ENCODE peak calls at places on chromosome 7, in seven cellular contexts. L is K562, D is GM12878, U is GM12891, X is SK-N-SH, W is HepG2, I is H1. P is an unnamed sample.
A peak's percentile ranks its signal among the peaks of the same experiment; 100 is the strongest.

GRCh38 chr7:151520419-151521229 is 929 bp upstream of the RHEB start:
- DNase-seq in W (no peak), U (no peak), X (peak; percentile 76), I (peak; percentile 56), L (no peak), D (no peak), P (no peak)

GRCh38 chr7:128151646-128152045 is 89.4 kb upstream of the LEP start:
- DNase-seq in I (peak; percentile 16), U (no peak), X (no peak), D (no peak), L (no peak), W (no peak), P (no peak)

GRCh38 chr7:20199015-20199737 is 18.0 kb downstream of the MACC1 start:
- DNase-seq in U (no peak), X (peak; percentile 13), D (peak; percentile 94), W (no peak), I (no peak), L (peak; percentile 76), P (no peak)

GRCh38 chr7:43554423-43554822 is 28.5 kb upstream of the STK17A start:
- DNase-seq in L (no peak), W (no peak), U (no peak), I (no peak), D (no peak), X (no peak), P (no peak)

GRCh38 chr7:95553939-95554338 is 42.4 kb downstream of the PDK4 start:
- DNase-seq in X (no peak), U (no peak), I (no peak), L (no peak), D (no peak), W (no peak), P (no peak)

GRCh38 chr7:75984130-75985008 is 10.0 kb downstream of the TMEM120A start:
- DNase-seq in L (no peak), I (no peak), W (no peak), D (no peak), U (no peak), X (peak; percentile 42), P (peak; percentile 20)

GRCh38 chr7:101553771-101554445 is 75.2 kb downstream of the MYL10 start:
- DNase-seq in U (no peak), W (no peak), L (no peak), X (peak; percentile 33), D (no peak), I (no peak), P (no peak)

GRCh38 chr7:98105942-98106544 is 619 bp upstream of the LMTK2 start:
- DNase-seq in D (no peak), X (no peak), U (no peak), I (no peak), W (peak; percentile 35), L (no peak), P (no peak)

GRCh38 chr7:123682690-123683089 is 27.0 kb downstream of the LMOD2 start:
- DNase-seq in W (peak; percentile 52), X (no peak), D (no peak), I (no peak), U (no peak), L (peak; percentile 70), P (no peak)

GRCh38 chr7:5248201-5248885 is 34.4 kb upstream of the SLC29A4 start:
- DNase-seq in X (no peak), I (no peak), L (peak; percentile 54), D (no peak), W (no peak), U (no peak), P (no peak)

GRCh38 chr7:479948-480499 is 39.6 kb downstream of the PDGFA start:
- DNase-seq in W (no peak), I (peak; percentile 52), L (no peak), U (no peak), X (no peak), D (no peak), P (no peak)
- TF ChIP-seq TAF1 in W (no peak), I (no peak), L (no peak), U (no peak), X (no peak), D (no peak), P (no peak)

GRCh38 chr7:3188946-3189345 is 112.1 kb upstream of the SDK1 start:
- DNase-seq in W (no peak), D (no peak), I (no peak), X (no peak), U (no peak), L (no peak), P (no peak)
- TF ChIP-seq TAF1 in W (no peak), D (no peak), I (no peak), X (no peak), U (no peak), L (no peak), P (no peak)

GRCh38 chr7:55066938-55067337 is 48.1 kb downstream of the EGFR start:
- DNase-seq in D (no peak), I (no peak), L (no peak), W (no peak), X (no peak), U (no peak), P (no peak)

GRCh38 chr7:55065079-55065478 is 46.3 kb downstream of the EGFR start:
- DNase-seq in D (peak; percentile 31), I (no peak), U (no peak), X (no peak), W (no peak), L (no peak), P (no peak)

GRCh38 chr7:55063633-55064032 is 44.8 kb downstream of the EGFR start:
- DNase-seq in L (no peak), X (no peak), D (no peak), U (no peak), I (no peak), W (no peak), P (no peak)

GRCh38 chr7:55066479-55066878 is 47.7 kb downstream of the EGFR start:
- DNase-seq in U (no peak), I (no peak), L (no peak), X (no peak), D (no peak), W (peak; percentile 50), P (no peak)

DNA sequence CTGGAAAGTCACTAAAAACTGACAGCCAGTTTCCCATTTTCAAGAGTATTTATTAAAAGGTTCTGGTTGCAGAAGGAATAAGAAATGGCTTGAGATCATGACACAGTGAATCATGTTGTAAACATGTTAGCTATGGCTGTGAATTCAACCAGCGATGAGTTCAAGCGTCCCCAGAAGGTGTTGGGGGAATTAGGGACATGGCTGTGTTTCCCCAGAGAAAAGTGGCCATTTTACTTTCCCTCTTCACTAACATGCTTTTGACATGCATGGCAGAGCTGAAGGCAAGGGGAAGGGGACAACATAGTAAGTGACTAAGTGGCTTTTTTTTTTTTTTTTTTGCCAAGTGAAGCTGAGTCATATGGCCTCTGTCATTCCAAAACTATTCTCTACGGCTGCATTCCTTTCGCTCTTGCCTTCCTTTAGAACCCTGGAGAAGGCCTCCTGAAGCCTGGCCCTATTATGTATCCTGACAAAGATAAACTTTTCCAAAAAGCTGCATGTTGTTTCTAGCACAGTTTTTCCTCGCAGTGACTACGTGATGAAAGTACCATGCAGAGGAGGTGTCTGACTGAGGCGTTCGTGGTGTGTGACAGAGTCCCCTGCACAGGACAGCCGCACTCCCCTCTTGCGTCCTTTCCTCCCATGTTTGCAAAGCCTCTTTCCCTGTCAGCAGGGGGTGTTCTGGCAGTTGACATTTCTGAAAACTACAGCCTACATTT is 46.9 kb downstream of the EGFR start:
- DNase-seq in L (no peak), D (peak; percentile 38), X (no peak), I (no peak), W (peak; percentile 82), U (no peak), P (no peak)
- TF ChIP-seq TAF1 in L (no peak), D (no peak), X (peak; percentile 54), I (no peak), W (no peak), U (no peak), P (no peak)

GRCh38 chr7:54878339-54878738 is 119.3 kb upstream of the SEC61G start:
- DNase-seq in D (no peak), L (no peak), W (no peak), X (no peak), I (no peak), U (no peak), P (no peak)

GRCh38 chr7:54882694-54883093 is 123.7 kb upstream of the SEC61G start:
- DNase-seq in X (no peak), D (no peak), W (no peak), U (no peak), L (no peak), I (no peak), P (no peak)

GRCh38 chr7:54879776-54880175 is 120.8 kb upstream of the SEC61G start:
- DNase-seq in D (no peak), X (no peak), W (no peak), U (no peak), L (no peak), I (no peak), P (no peak)

GRCh38 chr7:54882121-54882520 is 123.1 kb upstream of the SEC61G start:
- DNase-seq in I (no peak), U (no peak), W (no peak), L (no peak), D (no peak), X (no peak), P (no peak)

DNA sequence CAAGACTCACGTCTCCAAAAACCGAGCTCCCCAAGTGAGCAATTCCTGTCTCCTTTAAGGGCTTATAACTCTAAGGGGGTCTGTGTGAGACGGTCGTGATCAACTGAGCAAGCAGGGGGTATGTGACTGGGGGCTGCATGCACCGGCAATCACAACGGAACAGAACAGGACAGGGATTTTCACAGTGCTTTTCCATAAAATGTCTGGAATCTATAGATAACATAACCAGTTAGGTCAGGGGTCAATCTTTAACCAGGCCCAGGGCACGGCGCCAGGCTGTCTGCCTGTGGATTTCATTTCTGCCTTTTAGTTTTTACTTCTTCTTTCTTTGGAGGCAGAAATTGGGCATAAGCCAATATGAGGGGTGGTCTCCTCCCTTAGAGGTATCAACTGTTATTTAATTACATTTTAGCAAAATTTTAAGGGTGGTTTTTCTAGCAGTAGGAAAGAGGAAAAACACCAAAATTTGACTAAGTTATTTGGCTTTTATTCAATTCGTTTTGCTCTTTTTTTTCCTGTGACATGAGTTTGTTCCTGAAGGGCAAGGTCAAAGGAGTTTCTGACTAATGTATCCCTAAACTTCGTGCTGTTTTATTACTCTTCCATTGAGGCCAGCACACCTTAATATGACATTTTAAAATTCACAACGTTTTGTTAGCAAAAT is 121.4 kb upstream of the SEC61G start:
- DNase-seq in U (no peak), I (no peak), X (no peak), W (peak; percentile 49), D (no peak), L (no peak), P (no peak)
- TF ChIP-seq TAF1 in U (no peak), I (no peak), X (no peak), W (no peak), D (no peak), L (no peak), P (no peak)

DNA sequence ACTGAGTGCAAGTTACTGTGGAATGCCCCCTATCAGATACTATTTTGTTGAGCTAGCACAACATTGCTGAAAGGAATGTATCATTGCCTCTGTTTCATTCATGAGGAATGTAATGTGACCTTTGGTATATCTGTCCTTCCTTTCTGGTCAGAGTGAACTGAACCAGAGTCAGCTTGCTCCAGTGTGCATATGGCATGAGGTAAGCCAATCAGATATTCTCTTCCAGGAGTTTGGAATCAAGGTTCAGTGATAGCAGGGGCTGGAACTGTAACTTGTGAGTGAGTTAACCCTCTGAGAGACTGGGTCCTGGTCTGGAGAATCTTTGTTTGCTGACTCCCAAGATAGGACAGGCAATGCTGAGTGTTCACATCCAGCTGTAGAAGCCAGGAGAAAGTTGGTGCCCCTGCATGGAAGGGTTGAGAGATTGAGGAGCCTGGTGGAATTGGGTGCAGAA is 45.3 kb upstream of the OSBPL3 start:
- DNase-seq in L (no peak), I (no peak), W (peak; percentile 96), U (no peak), X (no peak), D (no peak), P (no peak)
- TF ChIP-seq TAF1 in L (no peak), I (no peak), W (no peak), U (no peak), X (no peak), D (no peak), P (no peak)

GRCh38 chr7:89728550-89728949 is 425.7 kb upstream of the STEAP1 start:
- DNase-seq in X (no peak), U (no peak), L (no peak), I (no peak), W (no peak), D (no peak), P (no peak)
- TF ChIP-seq TAF1 in X (no peak), U (no peak), L (no peak), I (no peak), W (no peak), D (no peak), P (no peak)